ENCODE peak calls at places on chromosomes 5 and 9, in nine cellular contexts. One of them, this sample, is unnamed.

GRCh38 chr5:173618927-173619519 is 2.6 kb upstream of the BOD1 start:
- DNase-seq in mesothelial cell of epicardium: no peak
- DNase-seq in KG1: peak
- DNase-seq in AG08395: peak
- DNase-seq in H4: peak
- DNase-seq in H7: peak
- DNase-seq in left lung: no peak
- DNase-seq in Calu3: peak
- DNase-seq in progenitor cell of endocrine pancreas: peak
- DNase-seq in this sample: peak

GRCh38 chr5:39476466-39477215 is 51.9 kb upstream of the DAB2 start:
- DNase-seq in mesothelial cell of epicardium: no peak
- DNase-seq in KG1: no peak
- DNase-seq in AG08395: peak
- DNase-seq in H4: peak
- DNase-seq in H7: no peak
- DNase-seq in left lung: no peak
- DNase-seq in Calu3: no peak
- DNase-seq in progenitor cell of endocrine pancreas: no peak
- DNase-seq in this sample: peak

GRCh38 chr5:66080664-66081063 is 63.4 kb upstream of the SREK1 start:
- DNase-seq in mesothelial cell of epicardium: no peak
- DNase-seq in KG1: no peak
- DNase-seq in AG08395: peak
- DNase-seq in H4: no peak
- DNase-seq in H7: no peak
- DNase-seq in left lung: no peak
- DNase-seq in Calu3: no peak
- DNase-seq in progenitor cell of endocrine pancreas: no peak
- DNase-seq in this sample: no peak

GRCh38 chr5:143662020-143662419 is 149.9 kb upstream of the HMHB1 start:
- DNase-seq in mesothelial cell of epicardium: no peak
- DNase-seq in KG1: no peak
- DNase-seq in AG08395: no peak
- DNase-seq in H4: no peak
- DNase-seq in H7: no peak
- DNase-seq in left lung: no peak
- DNase-seq in Calu3: no peak
- DNase-seq in progenitor cell of endocrine pancreas: no peak
- DNase-seq in this sample: no peak

GRCh38 chr9:127506814-127507750 is 55.8 kb downstream of the LRSAM1 start:
- DNase-seq in mesothelial cell of epicardium: no peak
- DNase-seq in KG1: no peak
- DNase-seq in AG08395: no peak
- DNase-seq in H4: no peak
- DNase-seq in H7: no peak
- DNase-seq in left lung: no peak
- DNase-seq in Calu3: no peak
- DNase-seq in progenitor cell of endocrine pancreas: no peak
- DNase-seq in this sample: no peak

GRCh38 chr9:123544007-123544827 is 188.2 kb downstream of the CRB2 start:
- DNase-seq in mesothelial cell of epicardium: no peak
- DNase-seq in KG1: no peak
- DNase-seq in AG08395: peak
- DNase-seq in H4: no peak
- DNase-seq in H7: peak
- DNase-seq in left lung: no peak
- DNase-seq in Calu3: peak
- DNase-seq in progenitor cell of endocrine pancreas: no peak
- DNase-seq in this sample: peak

GRCh38 chr5:134845852-134846640 is at the start of gene C5orf24:
- DNase-seq in mesothelial cell of epicardium: peak
- DNase-seq in KG1: peak
- DNase-seq in AG08395: peak
- DNase-seq in H4: peak
- DNase-seq in H7: peak
- DNase-seq in left lung: peak
- DNase-seq in Calu3: peak
- DNase-seq in progenitor cell of endocrine pancreas: peak
- DNase-seq in this sample: peak

GRCh38 chr5:122392844-122393243 is 80.8 kb downstream of the SNCAIP start:
- DNase-seq in mesothelial cell of epicardium: no peak
- DNase-seq in KG1: no peak
- DNase-seq in AG08395: no peak
- DNase-seq in H4: no peak
- DNase-seq in H7: no peak
- DNase-seq in left lung: no peak
- DNase-seq in Calu3: no peak
- DNase-seq in progenitor cell of endocrine pancreas: no peak
- DNase-seq in this sample: no peak

GRCh38 chr9:100525563-100525962 is 52.3 kb upstream of the CAVIN4 start:
- DNase-seq in mesothelial cell of epicardium: no peak
- DNase-seq in KG1: no peak
- DNase-seq in AG08395: no peak
- DNase-seq in H4: no peak
- DNase-seq in H7: no peak
- DNase-seq in left lung: no peak
- DNase-seq in Calu3: no peak
- DNase-seq in progenitor cell of endocrine pancreas: no peak
- DNase-seq in this sample: peak

GRCh38 chr9:109381011-109381729 is 60.3 kb upstream of the EPB41L4B start:
- DNase-seq in mesothelial cell of epicardium: no peak
- DNase-seq in KG1: no peak
- DNase-seq in AG08395: no peak
- DNase-seq in H4: no peak
- DNase-seq in H7: no peak
- DNase-seq in left lung: no peak
- DNase-seq in Calu3: no peak
- DNase-seq in progenitor cell of endocrine pancreas: no peak
- DNase-seq in this sample: no peak

GRCh38 chr5:177434942-177435738 is 8.7 kb downstream of the GRK6 start:
- DNase-seq in mesothelial cell of epicardium: no peak
- DNase-seq in KG1: no peak
- DNase-seq in AG08395: no peak
- DNase-seq in H4: no peak
- DNase-seq in H7: no peak
- DNase-seq in left lung: no peak
- DNase-seq in Calu3: no peak
- DNase-seq in progenitor cell of endocrine pancreas: no peak
- DNase-seq in this sample: no peak

GRCh38 chr9:101028346-101029299 is at the start of gene PLPPR1:
- DNase-seq in mesothelial cell of epicardium: peak
- DNase-seq in KG1: no peak
- DNase-seq in AG08395: peak
- DNase-seq in H4: no peak
- DNase-seq in H7: peak
- DNase-seq in left lung: peak
- DNase-seq in Calu3: peak
- DNase-seq in progenitor cell of endocrine pancreas: peak
- DNase-seq in this sample: peak

GRCh38 chr5:124839371-124839998 is 93.0 kb upstream of the ZNF608 start:
- DNase-seq in mesothelial cell of epicardium: no peak
- DNase-seq in KG1: no peak
- DNase-seq in AG08395: no peak
- DNase-seq in H4: no peak
- DNase-seq in H7: no peak
- DNase-seq in left lung: no peak
- DNase-seq in Calu3: no peak
- DNase-seq in progenitor cell of endocrine pancreas: no peak
- DNase-seq in this sample: peak

GRCh38 chr5:35954175-35954574 is 15.8 kb upstream of the CAPSL start:
- DNase-seq in mesothelial cell of epicardium: no peak
- DNase-seq in KG1: no peak
- DNase-seq in AG08395: no peak
- DNase-seq in H4: no peak
- DNase-seq in H7: peak
- DNase-seq in left lung: no peak
- DNase-seq in Calu3: no peak
- DNase-seq in progenitor cell of endocrine pancreas: no peak
- DNase-seq in this sample: no peak

GRCh38 chr5:149345892-149346222 is 558 bp downstream of the GRPEL2 start:
- DNase-seq in mesothelial cell of epicardium: no peak
- DNase-seq in KG1: no peak
- DNase-seq in AG08395: no peak
- DNase-seq in H4: no peak
- DNase-seq in H7: peak
- DNase-seq in left lung: no peak
- DNase-seq in Calu3: peak
- DNase-seq in progenitor cell of endocrine pancreas: no peak
- DNase-seq in this sample: peak

GRCh38 chr9:14993061-14993800 is 83.0 kb upstream of the FREM1 start:
- DNase-seq in mesothelial cell of epicardium: peak
- DNase-seq in KG1: no peak
- DNase-seq in AG08395: peak
- DNase-seq in H4: peak
- DNase-seq in H7: peak
- DNase-seq in left lung: peak
- DNase-seq in Calu3: no peak
- DNase-seq in progenitor cell of endocrine pancreas: peak
- DNase-seq in this sample: peak

GRCh38 chr5:134420326-134420725 is 8.6 kb upstream of the CDKN2AIPNL start:
- DNase-seq in mesothelial cell of epicardium: no peak
- DNase-seq in KG1: no peak
- DNase-seq in AG08395: no peak
- DNase-seq in H4: no peak
- DNase-seq in H7: no peak
- DNase-seq in left lung: no peak
- DNase-seq in Calu3: no peak
- DNase-seq in progenitor cell of endocrine pancreas: no peak
- DNase-seq in this sample: peak

GRCh38 chr5:60161340-60161934 is 267.9 kb upstream of the PDE4D start:
- DNase-seq in mesothelial cell of epicardium: no peak
- DNase-seq in KG1: no peak
- DNase-seq in AG08395: peak
- DNase-seq in H4: peak
- DNase-seq in H7: peak
- DNase-seq in left lung: no peak
- DNase-seq in Calu3: peak
- DNase-seq in progenitor cell of endocrine pancreas: no peak
- DNase-seq in this sample: peak

GRCh38 chr5:146426305-146426704 is 20.8 kb upstream of the TCERG1 start:
- DNase-seq in mesothelial cell of epicardium: no peak
- DNase-seq in KG1: no peak
- DNase-seq in AG08395: no peak
- DNase-seq in H4: no peak
- DNase-seq in H7: no peak
- DNase-seq in left lung: no peak
- DNase-seq in Calu3: no peak
- DNase-seq in progenitor cell of endocrine pancreas: no peak
- DNase-seq in this sample: no peak

GRCh38 chr5:134586866-134587524 is 45.6 kb downstream of the SAR1B start:
- DNase-seq in mesothelial cell of epicardium: no peak
- DNase-seq in KG1: peak
- DNase-seq in AG08395: peak
- DNase-seq in H4: peak
- DNase-seq in H7: peak
- DNase-seq in left lung: peak
- DNase-seq in Calu3: peak
- DNase-seq in progenitor cell of endocrine pancreas: peak
- DNase-seq in this sample: peak

GRCh38 chr5:166768536-166768935 is 1522.9 kb upstream of the WWC1 start:
- DNase-seq in mesothelial cell of epicardium: no peak
- DNase-seq in KG1: no peak
- DNase-seq in AG08395: no peak
- DNase-seq in H4: no peak
- DNase-seq in H7: no peak
- DNase-seq in left lung: no peak
- DNase-seq in Calu3: no peak
- DNase-seq in progenitor cell of endocrine pancreas: no peak
- DNase-seq in this sample: no peak

GRCh38 chr9:470041-470781 is 255.5 kb downstream of the DOCK8 start:
- DNase-seq in mesothelial cell of epicardium: peak
- DNase-seq in KG1: peak
- DNase-seq in AG08395: peak
- DNase-seq in H4: peak
- DNase-seq in H7: peak
- DNase-seq in left lung: peak
- DNase-seq in Calu3: peak
- DNase-seq in progenitor cell of endocrine pancreas: peak
- DNase-seq in this sample: peak

GRCh38 chr5:123285122-123286011 is 137.8 kb downstream of the CEP120 start:
- DNase-seq in mesothelial cell of epicardium: peak
- DNase-seq in KG1: no peak
- DNase-seq in AG08395: peak
- DNase-seq in H4: no peak
- DNase-seq in H7: peak
- DNase-seq in left lung: peak
- DNase-seq in Calu3: no peak
- DNase-seq in progenitor cell of endocrine pancreas: peak
- DNase-seq in this sample: no peak

GRCh38 chr5:151595411-151595826 is 4.3 kb upstream of the FAT2 start:
- DNase-seq in mesothelial cell of epicardium: no peak
- DNase-seq in KG1: no peak
- DNase-seq in AG08395: no peak
- DNase-seq in H4: no peak
- DNase-seq in H7: no peak
- DNase-seq in left lung: no peak
- DNase-seq in Calu3: no peak
- DNase-seq in progenitor cell of endocrine pancreas: no peak
- DNase-seq in this sample: no peak

GRCh38 chr5:168104811-168105481 is 186.5 kb upstream of the WWC1 start:
- DNase-seq in mesothelial cell of epicardium: no peak
- DNase-seq in KG1: no peak
- DNase-seq in AG08395: no peak
- DNase-seq in H4: no peak
- DNase-seq in H7: no peak
- DNase-seq in left lung: no peak
- DNase-seq in Calu3: no peak
- DNase-seq in progenitor cell of endocrine pancreas: no peak
- DNase-seq in this sample: no peak

GRCh38 chr5:177083351-177083750 is 3.4 kb upstream of the FGFR4 start:
- DNase-seq in mesothelial cell of epicardium: no peak
- DNase-seq in KG1: no peak
- DNase-seq in AG08395: no peak
- DNase-seq in H4: no peak
- DNase-seq in H7: no peak
- DNase-seq in left lung: no peak
- DNase-seq in Calu3: no peak
- DNase-seq in progenitor cell of endocrine pancreas: no peak
- DNase-seq in this sample: no peak

GRCh38 chr9:79551586-79551985 is 20.2 kb upstream of the TLE4 start:
- DNase-seq in mesothelial cell of epicardium: no peak
- DNase-seq in KG1: no peak
- DNase-seq in AG08395: no peak
- DNase-seq in H4: no peak
- DNase-seq in H7: no peak
- DNase-seq in left lung: no peak
- DNase-seq in Calu3: no peak
- DNase-seq in progenitor cell of endocrine pancreas: no peak
- DNase-seq in this sample: no peak

GRCh38 chr9:76219555-76220151 is 174.6 kb downstream of the RFK start:
- DNase-seq in mesothelial cell of epicardium: no peak
- DNase-seq in KG1: no peak
- DNase-seq in AG08395: no peak
- DNase-seq in H4: no peak
- DNase-seq in H7: peak
- DNase-seq in left lung: no peak
- DNase-seq in Calu3: no peak
- DNase-seq in progenitor cell of endocrine pancreas: no peak
- DNase-seq in this sample: no peak

GRCh38 chr5:16568875-16569580 is 47.8 kb downstream of the RETREG1 start:
- DNase-seq in mesothelial cell of epicardium: no peak
- DNase-seq in KG1: no peak
- DNase-seq in AG08395: peak
- DNase-seq in H4: no peak
- DNase-seq in H7: no peak
- DNase-seq in left lung: no peak
- DNase-seq in Calu3: peak
- DNase-seq in progenitor cell of endocrine pancreas: no peak
- DNase-seq in this sample: no peak

GRCh38 chr5:169280286-169280685 is 20.7 kb downstream of the SLIT3 start:
- DNase-seq in mesothelial cell of epicardium: no peak
- DNase-seq in KG1: no peak
- DNase-seq in AG08395: peak
- DNase-seq in H4: no peak
- DNase-seq in H7: no peak
- DNase-seq in left lung: no peak
- DNase-seq in Calu3: no peak
- DNase-seq in progenitor cell of endocrine pancreas: no peak
- DNase-seq in this sample: no peak

GRCh38 chr9:38677660-38678303 is 42.2 kb downstream of the FAM240B start:
- DNase-seq in mesothelial cell of epicardium: no peak
- DNase-seq in KG1: no peak
- DNase-seq in AG08395: no peak
- DNase-seq in H4: no peak
- DNase-seq in H7: no peak
- DNase-seq in left lung: no peak
- DNase-seq in Calu3: no peak
- DNase-seq in progenitor cell of endocrine pancreas: no peak
- DNase-seq in this sample: no peak